ENCODE peak calls at places on chromosomes 7 and 10, in four cellular contexts. W, V, F and C are unnamed samples.

GRCh38 chr7:12131122-12131521 is 80.0 kb upstream of the TMEM106B start:
- DNase-seq in V (no peak), F (no peak), W (no peak), C (no peak)

GRCh38 chr10:98101366-98101765 is 33.1 kb upstream of the R3HCC1L start:
- DNase-seq in W (no peak), F (no peak), V (no peak), C (no peak)

GRCh38 chr7:81232084-81232799 is 313.4 kb upstream of the SEMA3C start:
- DNase-seq in F (no peak), W (no peak), V (no peak), C (no peak)

GRCh38 chr10:22230331-22230833 is 12.6 kb upstream of the EBLN1 start:
- DNase-seq in F (no peak), W (peak), V (peak), C (no peak)

GRCh38 chr7:93249749-93250148 is 17.6 kb downstream of the VPS50 start:
- DNase-seq in W (no peak), F (no peak), V (no peak), C (no peak)

GRCh38 chr10:93968452-93969044 is 25.2 kb upstream of the PLCE1 start:
- DNase-seq in V (no peak), F (no peak), W (no peak), C (no peak)

GRCh38 chr10:77024456-77024855 is 613.2 kb downstream of the KCNMA1 start:
- DNase-seq in F (no peak), V (no peak), W (no peak), C (no peak)

GRCh38 chr10:105969884-105970377 is 1194.6 kb downstream of the SORCS1 start:
- DNase-seq in W (no peak), F (no peak), V (no peak), C (no peak)

GRCh38 chr10:122864901-122865300 is 14.5 kb downstream of the FAM24B start:
- DNase-seq in V (no peak), W (peak), F (no peak), C (no peak)

GRCh38 chr7:134890246-134891240 is 95.8 kb upstream of the AGBL3 start:
- DNase-seq in W (no peak), V (no peak), F (no peak), C (peak)

GRCh38 chr7:142828101-142828500 is 26.8 kb upstream of the EPHB6 start:
- DNase-seq in F (no peak), V (no peak), W (no peak), C (no peak)

GRCh38 chr10:58517071-58517470 is 4.4 kb downstream of the BICC1 start:
- DNase-seq in W (no peak), F (no peak), V (no peak), C (no peak)

GRCh38 chr10:58516118-58516517 is 3.4 kb downstream of the BICC1 start:
- DNase-seq in W (no peak), V (no peak), F (no peak), C (no peak)

GRCh38 chr10:58514102-58514472 is 1.4 kb downstream of the BICC1 start:
- DNase-seq in F (no peak), W (no peak), V (no peak), C (no peak)

GRCh38 chr10:58513189-58514101 is 773 bp downstream of the BICC1 start:
- DNase-seq in W (peak), F (no peak), V (no peak), C (no peak)

GRCh38 chr10:58515296-58515956 is 2.8 kb downstream of the BICC1 start:
- DNase-seq in V (no peak), W (no peak), F (no peak), C (no peak)
- TF ChIP-seq HDAC2 in V (no peak), W (peak), F (no peak), C (no peak)

GRCh38 chr7:88545663-88546062 is 213.8 kb upstream of the ZNF804B start:
- DNase-seq in F (no peak), W (no peak), V (no peak), C (no peak)

GRCh38 chr7:88548399-88548798 is 211.1 kb upstream of the ZNF804B start:
- DNase-seq in F (no peak), W (no peak), V (no peak), C (no peak)

DNA sequence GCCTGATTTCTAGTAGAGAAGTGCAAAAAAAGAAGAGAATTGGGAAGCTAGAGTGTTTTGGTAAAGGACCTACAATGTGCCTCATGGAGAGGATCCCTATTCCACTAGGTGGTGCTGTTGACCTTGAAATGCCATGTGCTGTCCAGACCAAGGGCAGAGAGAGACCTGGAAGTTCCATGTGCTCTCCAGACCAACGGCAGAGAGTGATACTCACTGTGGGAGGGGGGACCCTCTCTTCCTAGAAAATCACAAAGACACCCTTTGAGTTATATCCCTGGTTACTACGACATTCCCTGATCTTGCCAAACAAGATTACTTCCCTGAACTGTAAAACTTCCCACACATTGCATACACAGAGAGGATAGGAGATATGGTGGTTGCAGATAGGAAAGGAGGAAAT is 212.7 kb upstream of the ZNF804B start:
- DNase-seq in V (peak), W (peak), F (peak), C (peak)
- TF ChIP-seq MYC in V (peak), W (no peak), F (no peak), C (no peak)

GRCh38 chr7:138465046-138465445 is 5.0 kb downstream of the TRIM24 start:
- DNase-seq in F (no peak), W (no peak), V (no peak), C (no peak)
- TF ChIP-seq MAX in F (no peak), W (no peak), V (no peak), C (no peak)

GRCh38 chr10:79380125-79380917 is 33.1 kb downstream of the PPIF start:
- DNase-seq in V (no peak), F (no peak), W (no peak), C (peak)
- TF ChIP-seq HDAC2 in V (no peak), F (no peak), W (no peak), C (peak)

GRCh38 chr7:99404235-99404976 is 4.0 kb downstream of the PDAP1 start:
- DNase-seq in W (no peak), V (no peak), F (no peak), C (no peak)
- TF ChIP-seq MYC in W (no peak), V (no peak), F (no peak), C (no peak)

DNA sequence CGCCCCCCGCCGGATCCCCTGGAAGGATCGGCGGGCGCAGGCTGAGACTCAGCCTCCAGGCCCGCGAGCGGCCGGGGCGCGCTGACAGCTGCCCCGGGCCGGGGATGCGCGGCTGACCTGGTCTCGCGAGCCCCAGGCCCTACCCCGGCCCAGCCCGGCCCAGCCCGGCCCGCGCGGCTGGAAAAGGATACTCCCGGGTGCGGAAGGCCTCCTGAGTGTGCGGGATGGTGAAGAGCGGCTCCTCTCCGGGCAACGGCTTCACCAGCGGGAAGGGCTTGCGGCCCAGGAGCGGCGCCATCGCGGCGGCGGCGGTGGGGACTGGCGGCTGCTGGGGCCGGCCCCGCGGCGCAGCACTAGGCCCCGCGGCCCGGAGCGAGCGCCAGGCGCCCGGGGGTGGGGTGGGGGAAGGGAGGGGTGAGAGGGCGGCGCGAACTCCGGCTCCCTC is 435 bp downstream of the BAZ1B start:
- DNase-seq in V (peak), F (no peak), W (peak), C (peak)
- TF ChIP-seq MAX in V (no peak), F (no peak), W (no peak), C (no peak)

GRCh38 chr10:114995468-114995867 is 57.5 kb downstream of the TRUB1 start:
- DNase-seq in F (no peak), V (no peak), W (no peak), C (no peak)
- TF ChIP-seq HDAC2 in F (no peak), V (no peak), W (no peak), C (no peak)